ENCODE peak calls at places on chromosome 9, in ten cellular contexts. M is NCI-H1694 treated with DMSO at 0.1 percent for 48 hours; E is A172; I is cardiac fibroblast; A is HepG2; X is anterior cingulate cortex; D is heart left ventricle; V is neural crest cell; F is islet precursor cell; H is stimulated activated CD4-positive, alpha-beta T cell treated with anti-CD3 and anti-CD28 coated beads, Interleukin-12 subunit alpha, Interleukin-12 subunit beta, amount 100 ng/mL, for 24 hours. R is an unnamed sample.

GRCh38 chr9:14524881-14525515 is 168.2 kb downstream of the ZDHHC21 start:
- DNase-seq in M (peak), E (no peak), I (no peak), A (no peak), X (no peak), D (no peak), V (no peak), F (no peak), H (no peak), R (no peak)

GRCh38 chr9:98720402-98720801 is 11.7 kb upstream of the GABBR2 start:
- DNase-seq in M (no peak), E (no peak), I (no peak), A (no peak), X (no peak), D (no peak), V (no peak), F (no peak), H (no peak), R (no peak)

GRCh38 chr9:124505006-124505900 is 1.9 kb downstream of the NR5A1 start:
- DNase-seq in M (no peak), E (no peak), I (no peak), A (no peak), X (no peak), D (no peak), V (no peak), F (no peak), H (no peak), R (no peak)

GRCh38 chr9:129382281-129383004 is 204.4 kb upstream of the IER5L start:
- DNase-seq in M (no peak), E (no peak), I (no peak), A (no peak), X (no peak), D (no peak), V (no peak), F (no peak), H (no peak), R (no peak)

GRCh38 chr9:124348831-124349230 is 66.4 kb downstream of the PSMB7 start:
- DNase-seq in M (no peak), E (no peak), I (no peak), A (no peak), X (no peak), D (no peak), V (no peak), F (no peak), H (no peak), R (no peak)

GRCh38 chr9:104091708-104092107 is 2.4 kb upstream of the SMC2 start:
- DNase-seq in M (no peak), E (no peak), I (peak), A (peak), X (no peak), D (peak), V (no peak), F (no peak), H (no peak), R (no peak)

GRCh38 chr9:135774239-135774747 is 72.3 kb downstream of the KCNT1 start:
- DNase-seq in M (no peak), E (no peak), I (no peak), A (no peak), X (no peak), D (no peak), V (no peak), F (no peak), H (no peak), R (no peak)

GRCh38 chr9:124040935-124041816 is 29.6 kb downstream of the LHX2 start:
- DNase-seq in M (peak), E (no peak), I (peak), A (no peak), X (peak), D (peak), V (peak), F (peak), H (no peak), R (no peak)

GRCh38 chr9:72048850-72049249 is 11.6 kb downstream of the C9orf57 start:
- DNase-seq in M (no peak), E (no peak), I (peak), A (no peak), X (no peak), D (no peak), V (no peak), F (no peak), H (no peak), R (no peak)

GRCh38 chr9:133787749-133788015 is 49.5 kb upstream of the SARDH start:
- DNase-seq in M (no peak), E (peak), I (peak), A (no peak), X (no peak), D (no peak), V (no peak), F (peak), H (no peak), R (no peak)

GRCh38 chr9:94788706-94789105 is 62.2 kb downstream of the AOPEP start:
- DNase-seq in M (no peak), E (no peak), I (no peak), A (no peak), X (no peak), D (no peak), V (no peak), F (no peak), H (no peak), R (no peak)

GRCh38 chr9:127526655-127527559 is 75.6 kb downstream of the LRSAM1 start:
- DNase-seq in M (no peak), E (no peak), I (no peak), A (no peak), X (no peak), D (no peak), V (no peak), F (no peak), H (no peak), R (no peak)

GRCh38 chr9:137044042-137044441 is 1.9 kb downstream of the NPDC1 start:
- DNase-seq in M (no peak), E (no peak), I (no peak), A (no peak), X (no peak), D (no peak), V (no peak), F (no peak), H (no peak), R (no peak)

GRCh38 chr9:89877051-89878002 is 272.5 kb downstream of the GADD45G start:
- DNase-seq in M (no peak), E (no peak), I (no peak), A (no peak), X (no peak), D (peak), V (no peak), F (peak), H (no peak), R (no peak)

GRCh38 chr9:23611874-23612273 is 214.2 kb downstream of the ELAVL2 start:
- DNase-seq in M (no peak), E (no peak), I (no peak), A (no peak), X (no peak), D (no peak), V (no peak), F (no peak), H (no peak), R (peak)

GRCh38 chr9:69412741-69413150 is 87.7 kb downstream of the ENTREP1 start:
- DNase-seq in M (no peak), E (no peak), I (peak), A (peak), X (peak), D (peak), V (peak), F (peak), H (no peak), R (peak)

GRCh38 chr9:108671156-108671555 is 184.6 kb downstream of the ACTL7B start:
- DNase-seq in M (no peak), E (peak), I (peak), A (peak), X (no peak), D (no peak), V (no peak), F (peak), H (no peak), R (no peak)

GRCh38 chr9:88571417-88571816 is 36.4 kb downstream of the NXNL2 start:
- DNase-seq in M (no peak), E (no peak), I (no peak), A (no peak), X (no peak), D (no peak), V (no peak), F (no peak), H (no peak), R (no peak)

GRCh38 chr9:127877566-127877998 is at the start of gene AK1:
- DNase-seq in M (peak), E (no peak), I (peak), A (no peak), X (peak), D (peak), V (peak), F (peak), H (no peak), R (no peak)

GRCh38 chr9:88782931-88783451 is 208.3 kb upstream of the S1PR3 start:
- DNase-seq in M (no peak), E (peak), I (no peak), A (no peak), X (no peak), D (no peak), V (no peak), F (peak), H (no peak), R (no peak)

GRCh38 chr9:124594215-124594614 is 87.0 kb upstream of the NR5A1 start:
- DNase-seq in M (no peak), E (no peak), I (peak), A (no peak), X (no peak), D (no peak), V (no peak), F (no peak), H (no peak), R (no peak)

GRCh38 chr9:129669141-129669718 is 3.8 kb downstream of the PRRX2 start:
- DNase-seq in M (no peak), E (peak), I (no peak), A (no peak), X (no peak), D (no peak), V (no peak), F (no peak), H (no peak), R (peak)

GRCh38 chr9:98995059-98995665 is 51.5 kb downstream of the COL15A1 start:
- DNase-seq in M (no peak), E (no peak), I (peak), A (no peak), X (peak), D (peak), V (no peak), F (peak), H (no peak), R (no peak)

GRCh38 chr9:126569036-126569435 is 44.7 kb upstream of the LMX1B start:
- DNase-seq in M (no peak), E (peak), I (peak), A (no peak), X (no peak), D (no peak), V (no peak), F (peak), H (no peak), R (no peak)

R was measured in skeletal muscle cell.